ENCODE peak calls at places on chromosomes 3 and 15, in four cellular contexts. V, A, C and S are unnamed samples. For H3K79me2, the result is how much of the 10 kb centered on the place peaks cover.

GRCh38 chr15:72532991-72533601 is 59.0 kb downstream of the ARIH1 start:
- DNase-seq in V (peak), A (no peak), C (no peak), S (peak)

GRCh38 chr3:106514431-106514830 is 645.6 kb upstream of the CBLB start:
- DNase-seq in V (no peak), A (no peak), C (no peak), S (no peak)

GRCh38 chr3:23667536-23668429 is 138.0 kb upstream of the UBE2E1 start:
- DNase-seq in V (no peak), A (no peak), C (no peak), S (no peak)

GRCh38 chr3:36991147-36991546 is 1.8 kb downstream of the EPM2AIP1 start:
- DNase-seq in V (no peak), A (no peak), C (no peak), S (no peak)

GRCh38 chr15:58492661-58493397 is 61.0 kb downstream of the LIPC start:
- DNase-seq in V (no peak), A (no peak), C (no peak), S (peak)

GRCh38 chr15:29674661-29675533 is 147.4 kb downstream of the TJP1 start:
- DNase-seq in V (peak), A (peak), C (peak), S (peak)

GRCh38 chr3:48633743-48634142 is 1.5 kb downstream of the SLC26A6 start:
- DNase-seq in V (no peak), A (no peak), C (no peak), S (no peak)

GRCh38 chr15:39579487-39580116 is 1.3 kb upstream of the THBS1 start:
- DNase-seq in V (peak), A (peak), C (peak), S (peak)

GRCh38 chr15:72222433-72222832 is 8.6 kb downstream of the PKM start:
- DNase-seq in V (no peak), A (no peak), C (no peak), S (no peak)

GRCh38 chr3:10982782-10983181 is 9.8 kb upstream of the SLC6A1 start:
- DNase-seq in V (no peak), A (no peak), C (peak), S (no peak)

GRCh38 chr15:65903296-65904073 is 34.2 kb downstream of the RAB11A start:
- DNase-seq in V (peak), A (peak), C (peak), S (peak)

GRCh38 chr3:189897406-189897805 is 223.3 kb downstream of the P3H2 start:
- DNase-seq in V (no peak), A (no peak), C (no peak), S (no peak)

GRCh38 chr15:85865070-85865684 is 70.5 kb upstream of the KLHL25 start:
- DNase-seq in V (peak), A (peak), C (peak), S (peak)

GRCh38 chr3:113832477-113833164 is 6.0 kb upstream of the GRAMD1C start:
- DNase-seq in V (no peak), A (no peak), C (no peak), S (no peak)

GRCh38 chr3:72727207-72727606 is 121.0 kb downstream of the SHQ1 start:
- DNase-seq in V (no peak), A (no peak), C (no peak), S (no peak)

GRCh38 chr15:60643490-60644040 is 164.6 kb upstream of the ICE2 start:
- DNase-seq in V (no peak), A (no peak), C (no peak), S (no peak)

GRCh38 chr15:47885921-47886320 is 168.6 kb downstream of the SEMA6D start:
- DNase-seq in V (no peak), A (no peak), C (peak), S (peak)

GRCh38 chr15:57370929-57371328 is 5.4 kb upstream of the CGNL1 start:
- DNase-seq in V (no peak), A (no peak), C (no peak), S (no peak)

GRCh38 chr15:67050062-67050461 is 15.3 kb upstream of the SMAD3 start:
- DNase-seq in V (no peak), A (no peak), C (peak), S (no peak)

GRCh38 chr3:150394606-150395005 is 13.5 kb upstream of the TSC22D2 start:
- DNase-seq in V (no peak), A (no peak), C (peak), S (no peak)

GRCh38 chr15:100891316-100892012 is 11.8 kb downstream of the ALDH1A3 start:
- DNase-seq in V (no peak), A (no peak), C (no peak), S (peak)

GRCh38 chr3:161508852-161509477 is 12.4 kb downstream of the OTOL1 start:
- DNase-seq in V (no peak), A (no peak), C (peak), S (no peak)

GRCh38 chr15:88525418-88525817 is 21.1 kb downstream of the DET1 start:
- DNase-seq in V (no peak), A (no peak), C (no peak), S (no peak)

GRCh38 chr3:43259626-43260025 is 26.7 kb upstream of the SNRK start:
- DNase-seq in V (no peak), A (no peak), C (no peak), S (no peak)

GRCh38 chr3:45929042-45929679 is 14.1 kb upstream of the CXCR6 start:
- DNase-seq in V (peak), A (peak), C (peak), S (peak)

GRCh38 chr3:48039487-48040190 is 23.4 kb upstream of the MAP4 start:
- DNase-seq in V (no peak), A (no peak), C (peak), S (peak)

GRCh38 chr15:73386238-73386637 is 17.5 kb upstream of the HCN4 start:
- DNase-seq in V (no peak), A (no peak), C (no peak), S (no peak)

GRCh38 chr3:49098429-49098828 is 4.6 kb upstream of the QRICH1 start:
- DNase-seq in V (no peak), A (no peak), C (no peak), S (no peak)

GRCh38 chr3:197339841-197340520 is 41.6 kb upstream of the DLG1 start:
- DNase-seq in V (no peak), A (no peak), C (no peak), S (peak)

GRCh38 chr3:125052671-125053303 is 3.0 kb downstream of the HEG1 start:
- DNase-seq in V (no peak), A (no peak), C (peak), S (peak)

GRCh38 chr3:175861916-175862315 is 1002.8 kb downstream of the NAALADL2 start:
- DNase-seq in V (no peak), A (no peak), C (no peak), S (no peak)

GRCh38 chr3:112126501-112126900 is 6.5 kb downstream of the GCSAM start:
- DNase-seq in V (peak), A (no peak), C (peak), S (peak)

GRCh38 chr15:63434567-63435219 is 53.0 kb upstream of the CA12 start:
- DNase-seq in V (no peak), A (no peak), C (no peak), S (peak)

GRCh38 chr15:78069630-78070029 is 7.9 kb downstream of the TBC1D2B start:
- DNase-seq in V (no peak), A (no peak), C (peak), S (no peak)
- H3K18ac ChIP-seq in V (no peak), A (no peak), C (no peak), S (no peak)

GRCh38 chr15:98753726-98754125 is 105.4 kb downstream of the IGF1R start:
- DNase-seq in V (no peak), A (no peak), C (no peak), S (no peak)

GRCh38 chr15:98755138-98755537 is 106.8 kb downstream of the IGF1R start:
- DNase-seq in V (no peak), A (no peak), C (no peak), S (no peak)

GRCh38 chr15:98754283-98755022 is 106.1 kb downstream of the IGF1R start:
- DNase-seq in V (no peak), A (peak), C (no peak), S (peak)

GRCh38 chr15:98755781-98756180 is 107.4 kb downstream of the IGF1R start:
- DNase-seq in V (no peak), A (no peak), C (no peak), S (no peak)

DNA sequence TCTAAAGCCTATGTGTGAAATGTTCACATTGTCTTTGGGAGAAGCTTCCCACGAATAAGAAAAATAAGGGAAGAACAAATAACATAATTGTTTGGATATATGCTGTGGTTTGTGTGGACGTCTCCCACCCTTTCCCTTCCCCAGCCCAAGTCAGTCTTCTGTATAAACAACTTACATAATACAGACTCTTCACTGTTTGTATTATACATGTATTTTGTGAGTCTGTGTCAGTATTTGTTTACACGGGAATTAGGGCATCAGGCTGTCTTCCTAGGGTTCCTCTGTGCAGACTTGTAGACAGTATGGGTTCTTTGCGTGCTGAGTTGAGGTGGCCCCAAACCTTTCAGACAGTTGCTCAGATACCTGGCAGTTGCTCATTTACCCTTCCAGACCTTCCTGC is 103.4 kb downstream of the IGF1R start:
- DNase-seq in V (no peak), A (no peak), C (no peak), S (no peak)
- H3K79me2 ChIP-seq in V (under half), A (under half), C (under half), S (half or more)

GRCh38 chr3:195209083-195209835 is 61.7 kb downstream of the XXYLT1 start:
- DNase-seq in V (no peak), A (peak), C (no peak), S (no peak)

GRCh38 chr3:195208631-195209030 is 62.3 kb downstream of the XXYLT1 start:
- DNase-seq in V (no peak), A (peak), C (no peak), S (peak)

GRCh38 chr3:195207056-195207455 is 63.9 kb downstream of the XXYLT1 start:
- DNase-seq in V (no peak), A (peak), C (no peak), S (no peak)

GRCh38 chr3:195207731-195208130 is 63.2 kb downstream of the XXYLT1 start:
- DNase-seq in V (no peak), A (no peak), C (no peak), S (no peak)

GRCh38 chr3:195208183-195208582 is 62.8 kb downstream of the XXYLT1 start:
- DNase-seq in V (no peak), A (peak), C (no peak), S (no peak)
- H3K18ac ChIP-seq in V (no peak), A (no peak), C (no peak), S (no peak)

DNA sequence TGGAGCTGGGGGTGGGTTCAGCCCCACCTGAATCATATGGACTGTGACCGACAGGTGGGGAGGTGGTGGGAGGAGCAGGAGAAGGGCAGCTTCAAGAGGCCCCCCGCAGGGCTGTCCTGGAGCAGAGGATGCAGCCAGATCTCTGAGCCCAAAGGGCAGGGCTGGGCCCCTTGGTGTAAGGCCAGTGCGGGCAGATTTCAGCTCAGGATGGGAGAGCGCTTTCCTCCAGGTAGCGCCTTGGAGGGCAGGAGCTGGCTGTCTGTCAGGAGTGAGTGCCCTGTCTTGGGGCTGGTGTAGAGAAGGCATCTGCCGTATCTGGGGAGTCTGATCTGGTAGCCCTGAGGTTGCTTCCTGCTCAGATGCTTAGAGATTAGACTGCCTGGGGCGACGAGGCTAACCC is 7.3 kb downstream of the TMEM43 start:
- DNase-seq in V (no peak), A (no peak), C (no peak), S (no peak)
- H3K79me2 ChIP-seq in V (under half), A (under half), C (under half), S (under half)

DNA sequence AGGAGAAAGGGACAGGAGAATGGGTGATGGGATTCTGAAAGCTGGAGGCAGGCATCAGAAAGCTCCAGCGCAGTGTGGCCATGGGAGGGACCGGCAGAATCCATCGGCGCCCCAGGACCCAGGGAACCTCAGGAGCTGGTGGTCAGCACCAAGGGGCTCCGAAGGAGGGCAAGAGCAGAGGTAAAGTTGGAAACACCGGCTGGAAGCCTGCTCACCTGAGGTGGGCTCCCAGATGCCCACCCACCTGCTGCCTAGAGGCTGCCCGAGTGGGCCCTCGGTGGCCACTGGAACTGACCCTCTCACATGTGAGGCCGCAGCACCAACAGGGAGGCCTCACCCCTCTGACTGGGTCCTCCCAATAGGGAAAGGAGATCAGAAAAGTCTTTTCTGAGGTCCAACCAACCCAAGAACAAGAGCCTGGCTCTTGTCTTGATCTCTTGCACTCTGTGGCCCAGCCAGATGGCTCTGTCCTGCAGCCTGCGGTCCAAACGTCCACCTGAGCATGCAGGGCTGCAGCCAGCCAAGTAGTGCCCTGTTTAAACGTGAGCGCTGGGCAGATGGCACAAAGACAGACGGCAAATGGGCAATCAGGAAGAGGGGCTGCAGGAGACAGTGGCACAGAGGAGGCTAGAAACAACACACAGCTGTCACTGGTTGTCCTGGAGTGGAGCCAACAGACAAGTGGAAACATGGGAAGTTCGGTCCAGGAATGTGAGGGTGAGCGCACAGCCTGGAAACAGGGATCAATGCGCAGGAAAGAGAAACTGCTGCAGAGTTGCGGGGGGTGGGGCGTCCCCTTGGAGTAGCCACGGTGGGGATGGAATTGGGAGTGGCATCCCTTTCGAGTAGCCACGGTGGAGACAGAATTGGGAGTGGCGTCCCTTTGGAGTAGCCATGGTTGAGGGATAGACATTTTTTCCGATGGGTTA is 10.5 kb upstream of the ZXDC start:
- DNase-seq in V (no peak), A (no peak), C (no peak), S (no peak)
- H3K18ac ChIP-seq in V (no peak), A (peak), C (no peak), S (no peak)

GRCh38 chr3:32405155-32405554 is 13.5 kb downstream of the CMTM7 start:
- DNase-seq in V (no peak), A (no peak), C (no peak), S (no peak)

GRCh38 chr3:32403663-32404062 is 12.0 kb downstream of the CMTM7 start:
- DNase-seq in V (no peak), A (no peak), C (no peak), S (no peak)

GRCh38 chr3:32404714-32405113 is 13.1 kb downstream of the CMTM7 start:
- DNase-seq in V (no peak), A (no peak), C (no peak), S (no peak)

GRCh38 chr3:32406481-32407408 is 15.1 kb downstream of the CMTM7 start:
- DNase-seq in V (no peak), A (no peak), C (peak), S (no peak)

DNA sequence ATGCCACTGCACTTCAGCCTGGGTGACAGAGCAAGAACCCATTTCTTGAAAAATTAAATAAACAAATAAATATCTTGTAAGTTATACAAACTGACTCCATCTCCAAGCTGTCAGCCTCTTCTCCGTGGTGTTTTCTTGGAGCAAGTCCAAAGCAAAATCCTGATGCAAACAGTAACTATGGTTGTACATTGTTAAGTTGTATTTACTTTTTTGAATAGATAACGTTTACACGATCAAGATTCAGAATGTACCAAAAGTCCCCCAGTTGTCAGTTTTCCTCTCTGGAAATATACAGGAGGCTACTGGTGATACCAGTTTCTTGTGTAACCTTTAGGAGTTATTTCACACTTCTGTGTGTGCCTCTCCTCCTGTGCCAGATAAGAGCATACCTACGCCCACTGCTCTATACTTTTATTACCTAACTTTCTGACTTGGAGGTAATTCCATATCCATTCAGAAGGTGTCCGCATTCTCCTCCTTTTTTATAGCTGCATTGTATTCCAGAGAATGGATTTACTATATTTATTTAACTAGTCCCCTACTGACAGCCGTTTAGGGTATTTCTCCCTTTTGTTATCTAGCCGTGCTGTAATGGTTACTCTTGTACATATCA is 14.2 kb downstream of the CMTM7 start:
- DNase-seq in V (no peak), A (no peak), C (peak), S (no peak)
- H3K79me2 ChIP-seq in V (under half), A (under half), C (under half), S (under half)

GRCh38 chr15:52523646-52524045 is 5.0 kb downstream of the MYO5A start:
- DNase-seq in V (no peak), A (no peak), C (no peak), S (no peak)
- H3K18ac ChIP-seq in V (no peak), A (no peak), C (no peak), S (no peak)

GRCh38 chr15:42275780-42276395 is 2.7 kb upstream of the TMEM87A start:
- DNase-seq in V (no peak), A (no peak), C (no peak), S (no peak)
- H3K79me2 ChIP-seq in V (under half), A (under half), C (under half), S (under half)

GRCh38 chr3:122911901-122912300 is 115.7 kb downstream of the SEMA5B start:
- DNase-seq in V (no peak), A (no peak), C (no peak), S (no peak)
- H3K18ac ChIP-seq in V (no peak), A (no peak), C (no peak), S (no peak)